ENCODE peak calls at places on chromosomes 2 and 18, in nine cellular contexts. O is HCT116; E is fibroblast of lung; A is effector memory CD4-positive, alpha-beta T cell; S is CD8-positive, alpha-beta T cell; T is tibial nerve; Z is IMR-90; C is PC-9; M is epithelial cell of prostate. Y is an unnamed sample.

GRCh38 chr2:9836517-9836916 is 6.8 kb upstream of the TAF1B start:
- DNase-seq in O (no peak), E (no peak), A (no peak), S (no peak), T (no peak), Z (no peak), C (no peak), M (no peak), Y (no peak)

GRCh38 chr18:27411911-27412310 is 226.8 kb upstream of the CHST9 start:
- DNase-seq in O (no peak), E (peak; percentile 79), A (no peak), S (no peak), T (no peak), Z (no peak), C (peak; percentile 8), M (peak; percentile 43), Y (no peak)

GRCh38 chr2:17979707-17980106 is 101.2 kb downstream of the KCNS3 start:
- DNase-seq in O (no peak), E (peak; percentile 80), A (no peak), S (no peak), T (no peak), Z (peak; percentile 86), C (no peak), M (no peak), Y (no peak)

GRCh38 chr2:241924069-241924908 is 54.8 kb downstream of the RTP5 start:
- DNase-seq in O (no peak), E (no peak), A (no peak), S (no peak), T (no peak), Z (no peak), C (no peak), M (no peak), Y (no peak)

GRCh38 chr2:214808961-214809750 is at the start of gene BARD1:
- DNase-seq in O (peak; percentile 16), E (peak; percentile 56), A (peak; percentile 34), S (peak; percentile 71), T (peak; percentile 34), Z (peak; percentile 43), C (peak; percentile 60), M (no peak), Y (peak; percentile 66)

GRCh38 chr2:143615617-143616016 is 486.4 kb downstream of the ARHGAP15 start:
- DNase-seq in O (no peak), E (no peak), A (no peak), S (no peak), T (no peak), Z (peak; percentile 38), C (no peak), M (no peak), Y (no peak)

GRCh38 chr2:239399404-239399999 is 1.3 kb downstream of the HDAC4 start:
- DNase-seq in O (no peak), E (peak; percentile 16), A (peak; percentile 21), S (peak; percentile 62), T (no peak), Z (peak; percentile 8), C (peak; percentile 45), M (no peak), Y (no peak)

GRCh38 chr18:48754993-48755473 is 195.7 kb downstream of the SMAD7 start:
- DNase-seq in O (no peak), E (no peak), A (no peak), S (no peak), T (no peak), Z (no peak), C (no peak), M (no peak), Y (no peak)

GRCh38 chr18:36813111-36813752 is 15.6 kb downstream of the TPGS2 start:
- DNase-seq in O (no peak), E (no peak), A (no peak), S (no peak), T (no peak), Z (no peak), C (no peak), M (no peak), Y (no peak)

GRCh38 chr2:10404324-10405143 is 43.6 kb downstream of the ODC1 start:
- DNase-seq in O (no peak), E (no peak), A (no peak), S (no peak), T (no peak), Z (no peak), C (no peak), M (no peak), Y (no peak)

GRCh38 chr2:166084301-166084700 is 43.5 kb downstream of the SCN1A start:
- DNase-seq in O (no peak), E (no peak), A (no peak), S (no peak), T (no peak), Z (no peak), C (no peak), M (no peak), Y (no peak)

GRCh38 chr2:48900321-48901014 is 144.9 kb upstream of the LHCGR start:
- DNase-seq in O (no peak), E (peak; percentile 7), A (no peak), S (no peak), T (no peak), Z (no peak), C (no peak), M (no peak), Y (no peak)

GRCh38 chr18:36302676-36303075 is 5.2 kb downstream of the FHOD3 start:
- DNase-seq in O (no peak), E (peak; percentile 66), A (no peak), S (no peak), T (no peak), Z (peak; percentile 42), C (no peak), M (no peak), Y (no peak)

GRCh38 chr2:207465894-207466293 is 63.9 kb upstream of the CREB1 start:
- DNase-seq in O (no peak), E (no peak), A (no peak), S (no peak), T (no peak), Z (no peak), C (no peak), M (no peak), Y (no peak)
- H3K27ac ChIP-seq in O (no peak overlapping the region), E (no peak overlapping the region), A (no peak overlapping the region), S (no peak overlapping the region), T (no peak overlapping the region), Z (no peak overlapping the region), C (no peak overlapping the region), M (no peak overlapping the region), Y (no peak overlapping the region)

DNA sequence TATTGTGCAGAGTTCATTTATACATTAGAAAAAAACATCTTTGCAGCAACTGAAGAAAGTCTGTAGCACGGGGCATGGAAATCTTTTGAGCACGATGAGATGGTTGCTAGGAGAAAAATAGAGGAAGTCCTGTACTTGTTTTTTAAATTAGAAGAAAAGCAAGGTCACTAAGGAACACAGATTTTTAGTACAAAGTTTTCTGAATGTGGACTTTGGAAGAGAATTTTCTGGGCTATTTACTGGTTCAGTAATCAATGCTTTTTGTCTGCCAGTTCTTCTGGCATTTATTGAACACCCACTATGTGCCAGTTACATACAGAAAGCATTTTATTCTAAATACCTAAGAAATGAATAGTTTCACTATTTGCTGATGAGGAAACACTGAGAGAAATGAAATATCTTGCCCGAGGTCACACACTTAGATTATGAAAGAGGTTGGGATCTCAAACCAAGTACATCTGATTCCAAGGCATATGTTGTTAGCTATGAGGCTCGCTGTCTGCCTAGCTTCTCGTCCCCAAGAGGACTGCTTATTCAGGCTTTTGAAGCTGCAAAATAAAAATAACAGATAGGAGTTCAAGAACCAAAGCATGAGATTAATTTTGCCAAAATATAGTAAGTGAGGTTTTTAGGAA is 15.6 kb upstream of the MAP3K20 start:
- DNase-seq in O (no peak), E (no peak), A (no peak), S (no peak), T (no peak), Z (peak; percentile 43), C (no peak), M (no peak), Y (no peak)
- H3K27ac ChIP-seq in O (no peak overlapping the region), E (no peak overlapping the region), A (no peak overlapping the region), S (no peak overlapping the region), T (no peak overlapping the region), Z (no peak overlapping the region), C (no peak overlapping the region), M (no peak overlapping the region), Y (no peak overlapping the region)

GRCh38 chr2:201996681-201997254 is 36.9 kb upstream of the FZD7 start:
- DNase-seq in O (no peak), E (no peak), A (no peak), S (no peak), T (no peak), Z (no peak), C (no peak), M (peak; percentile 36), Y (peak; percentile 31)

GRCh38 chr2:201994973-201995638 is 38.5 kb upstream of the FZD7 start:
- DNase-seq in O (no peak), E (no peak), A (no peak), S (no peak), T (no peak), Z (no peak), C (no peak), M (no peak), Y (no peak)

GRCh38 chr2:201999289-201999688 is 34.4 kb upstream of the FZD7 start:
- DNase-seq in O (no peak), E (no peak), A (no peak), S (no peak), T (no peak), Z (peak; percentile 59), C (no peak), M (no peak), Y (no peak)

GRCh38 chr2:201992960-201993359 is 40.7 kb upstream of the FZD7 start:
- DNase-seq in O (no peak), E (no peak), A (no peak), S (no peak), T (no peak), Z (no peak), C (no peak), M (no peak), Y (no peak)

GRCh38 chr2:201996006-201996405 is 37.6 kb upstream of the FZD7 start:
- DNase-seq in O (no peak), E (no peak), A (no peak), S (no peak), T (no peak), Z (no peak), C (no peak), M (peak; percentile 46), Y (peak; percentile 38)
- H3K27ac ChIP-seq in O (no peak overlapping the region), E (no peak overlapping the region), A (no peak overlapping the region), S (no peak overlapping the region), T (no peak overlapping the region), Z (no peak overlapping the region), C (no peak overlapping the region), M (peak overlapping the region; percentile 69), Y (no peak overlapping the region)

GRCh38 chr2:55116966-55117365 is 66.7 kb upstream of the RTN4 start:
- DNase-seq in O (no peak), E (no peak), A (no peak), S (no peak), T (no peak), Z (no peak), C (no peak), M (no peak), Y (no peak)

GRCh38 chr2:55116598-55116964 is 66.3 kb upstream of the RTN4 start:
- DNase-seq in O (no peak), E (no peak), A (no peak), S (no peak), T (no peak), Z (no peak), C (no peak), M (no peak), Y (no peak)

GRCh38 chr2:55120634-55121359 is 70.5 kb upstream of the RTN4 start:
- DNase-seq in O (no peak), E (peak; percentile 66), A (no peak), S (no peak), T (no peak), Z (peak; percentile 60), C (no peak), M (no peak), Y (no peak)

GRCh38 chr2:55118643-55119065 is 68.4 kb upstream of the RTN4 start:
- DNase-seq in O (no peak), E (no peak), A (no peak), S (no peak), T (no peak), Z (no peak), C (no peak), M (no peak), Y (no peak)

GRCh38 chr2:55119711-55120487 is 69.6 kb upstream of the RTN4 start:
- DNase-seq in O (no peak), E (no peak), A (no peak), S (no peak), T (no peak), Z (no peak), C (no peak), M (no peak), Y (no peak)
- H3K27ac ChIP-seq in O (no peak overlapping the region), E (peak overlapping the region; percentile 2), A (no peak overlapping the region), S (no peak overlapping the region), T (peak overlapping the region; percentile 67), Z (peak overlapping the region; percentile 30), C (no peak overlapping the region), M (no peak overlapping the region), Y (no peak overlapping the region)